ENCODE peak calls at places on chromosomes 7 and 10, in six cellular contexts. One of them, this sample, is unnamed.

GRCh38 chr10:52720018-52720417 is 52.6 kb downstream of the MBL2 start:
- DNase-seq in right cardiac atrium: no peak
- DNase-seq in CD8-positive, alpha-beta memory T cell: no peak
- DNase-seq in naive thymus-derived CD4-positive, alpha-beta T cell: no peak
- DNase-seq in RWPE1: no peak
- DNase-seq in hepatocyte: no peak
- DNase-seq in this sample: no peak

GRCh38 chr7:50666124-50666496 is 100.9 kb upstream of the DDC start:
- DNase-seq in right cardiac atrium: no peak
- DNase-seq in CD8-positive, alpha-beta memory T cell: no peak
- DNase-seq in naive thymus-derived CD4-positive, alpha-beta T cell: no peak
- DNase-seq in RWPE1: no peak
- DNase-seq in hepatocyte: no peak
- DNase-seq in this sample: no peak

GRCh38 chr7:124937076-124937475 is 7.5 kb upstream of the POT1 start:
- DNase-seq in right cardiac atrium: no peak
- DNase-seq in CD8-positive, alpha-beta memory T cell: no peak
- DNase-seq in naive thymus-derived CD4-positive, alpha-beta T cell: no peak
- DNase-seq in RWPE1: no peak
- DNase-seq in hepatocyte: no peak
- DNase-seq in this sample: no peak

GRCh38 chr7:111400088-111400487 is 162.2 kb downstream of the IMMP2L start:
- DNase-seq in right cardiac atrium: no peak
- DNase-seq in CD8-positive, alpha-beta memory T cell: no peak
- DNase-seq in naive thymus-derived CD4-positive, alpha-beta T cell: no peak
- DNase-seq in RWPE1: no peak
- DNase-seq in hepatocyte: no peak
- DNase-seq in this sample: no peak

GRCh38 chr10:60267802-60268201 is 121.9 kb downstream of the ANK3 start:
- DNase-seq in right cardiac atrium: no peak
- DNase-seq in CD8-positive, alpha-beta memory T cell: no peak
- DNase-seq in naive thymus-derived CD4-positive, alpha-beta T cell: no peak
- DNase-seq in RWPE1: no peak
- DNase-seq in hepatocyte: no peak
- DNase-seq in this sample: no peak

GRCh38 chr7:17304926-17305325 is 6.5 kb downstream of the AHR start:
- DNase-seq in right cardiac atrium: no peak
- DNase-seq in CD8-positive, alpha-beta memory T cell: no peak
- DNase-seq in naive thymus-derived CD4-positive, alpha-beta T cell: no peak
- DNase-seq in RWPE1: peak
- DNase-seq in hepatocyte: peak
- DNase-seq in this sample: no peak

GRCh38 chr10:8378198-8378983 is 323.9 kb downstream of the GATA3 start:
- DNase-seq in right cardiac atrium: no peak
- DNase-seq in CD8-positive, alpha-beta memory T cell: no peak
- DNase-seq in naive thymus-derived CD4-positive, alpha-beta T cell: no peak
- DNase-seq in RWPE1: no peak
- DNase-seq in hepatocyte: no peak
- DNase-seq in this sample: no peak

GRCh38 chr10:75117996-75118395 is 6.5 kb downstream of the SAMD8 start:
- DNase-seq in right cardiac atrium: no peak
- DNase-seq in CD8-positive, alpha-beta memory T cell: no peak
- DNase-seq in naive thymus-derived CD4-positive, alpha-beta T cell: no peak
- DNase-seq in RWPE1: no peak
- DNase-seq in hepatocyte: no peak
- DNase-seq in this sample: no peak

GRCh38 chr10:22682237-22683192 is 31.9 kb downstream of the PIP4K2A start:
- DNase-seq in right cardiac atrium: no peak
- DNase-seq in CD8-positive, alpha-beta memory T cell: peak
- DNase-seq in naive thymus-derived CD4-positive, alpha-beta T cell: peak
- DNase-seq in RWPE1: peak
- DNase-seq in hepatocyte: no peak
- DNase-seq in this sample: no peak

GRCh38 chr7:76512941-76513816 is 2.8 kb downstream of the UPK3B start:
- DNase-seq in right cardiac atrium: no peak
- DNase-seq in CD8-positive, alpha-beta memory T cell: no peak
- DNase-seq in naive thymus-derived CD4-positive, alpha-beta T cell: no peak
- DNase-seq in RWPE1: no peak
- DNase-seq in hepatocyte: peak
- DNase-seq in this sample: no peak

GRCh38 chr7:917255-918117 is 37.0 kb downstream of the ADAP1 start:
- DNase-seq in right cardiac atrium: peak
- DNase-seq in CD8-positive, alpha-beta memory T cell: peak
- DNase-seq in naive thymus-derived CD4-positive, alpha-beta T cell: no peak
- DNase-seq in RWPE1: no peak
- DNase-seq in hepatocyte: no peak
- DNase-seq in this sample: no peak

GRCh38 chr10:83692196-83692595 is 447.1 kb upstream of the GHITM start:
- DNase-seq in right cardiac atrium: no peak
- DNase-seq in CD8-positive, alpha-beta memory T cell: no peak
- DNase-seq in naive thymus-derived CD4-positive, alpha-beta T cell: no peak
- DNase-seq in RWPE1: no peak
- DNase-seq in hepatocyte: no peak
- DNase-seq in this sample: no peak

GRCh38 chr10:31171402-31172120 is 139.9 kb upstream of the ZNF438 start:
- DNase-seq in right cardiac atrium: no peak
- DNase-seq in CD8-positive, alpha-beta memory T cell: no peak
- DNase-seq in naive thymus-derived CD4-positive, alpha-beta T cell: no peak
- DNase-seq in RWPE1: no peak
- DNase-seq in hepatocyte: no peak
- DNase-seq in this sample: no peak

GRCh38 chr7:148543-148931 is 43.8 kb upstream of the FAM20C start:
- DNase-seq in right cardiac atrium: no peak
- DNase-seq in CD8-positive, alpha-beta memory T cell: no peak
- DNase-seq in naive thymus-derived CD4-positive, alpha-beta T cell: no peak
- DNase-seq in RWPE1: no peak
- DNase-seq in hepatocyte: no peak
- DNase-seq in this sample: no peak

GRCh38 chr10:97321032-97321806 is 2.1 kb downstream of the FRAT1 start:
- DNase-seq in right cardiac atrium: peak
- DNase-seq in CD8-positive, alpha-beta memory T cell: no peak
- DNase-seq in naive thymus-derived CD4-positive, alpha-beta T cell: no peak
- DNase-seq in RWPE1: no peak
- DNase-seq in hepatocyte: peak
- DNase-seq in this sample: peak
- H3K27ac ChIP-seq in right cardiac atrium: no peak
- H3K27ac ChIP-seq in CD8-positive, alpha-beta memory T cell: peak
- H3K27ac ChIP-seq in naive thymus-derived CD4-positive, alpha-beta T cell: peak
- H3K27ac ChIP-seq in RWPE1: no peak
- H3K27ac ChIP-seq in hepatocyte: no peak
- H3K27ac ChIP-seq in this sample: peak

GRCh38 chr7:40301486-40302065 is 166.8 kb downstream of the SUGCT start:
- DNase-seq in right cardiac atrium: no peak
- DNase-seq in CD8-positive, alpha-beta memory T cell: no peak
- DNase-seq in naive thymus-derived CD4-positive, alpha-beta T cell: no peak
- DNase-seq in RWPE1: no peak
- DNase-seq in hepatocyte: no peak
- DNase-seq in this sample: no peak

GRCh38 chr7:40298421-40298820 is 163.6 kb downstream of the SUGCT start:
- DNase-seq in right cardiac atrium: no peak
- DNase-seq in CD8-positive, alpha-beta memory T cell: no peak
- DNase-seq in naive thymus-derived CD4-positive, alpha-beta T cell: no peak
- DNase-seq in RWPE1: no peak
- DNase-seq in hepatocyte: no peak
- DNase-seq in this sample: no peak

GRCh38 chr7:40297741-40298311 is 163.0 kb downstream of the SUGCT start:
- DNase-seq in right cardiac atrium: no peak
- DNase-seq in CD8-positive, alpha-beta memory T cell: no peak
- DNase-seq in naive thymus-derived CD4-positive, alpha-beta T cell: no peak
- DNase-seq in RWPE1: no peak
- DNase-seq in hepatocyte: no peak
- DNase-seq in this sample: no peak

GRCh38 chr7:40299097-40299496 is 164.3 kb downstream of the SUGCT start:
- DNase-seq in right cardiac atrium: no peak
- DNase-seq in CD8-positive, alpha-beta memory T cell: no peak
- DNase-seq in naive thymus-derived CD4-positive, alpha-beta T cell: no peak
- DNase-seq in RWPE1: peak
- DNase-seq in hepatocyte: peak
- DNase-seq in this sample: no peak

DNA sequence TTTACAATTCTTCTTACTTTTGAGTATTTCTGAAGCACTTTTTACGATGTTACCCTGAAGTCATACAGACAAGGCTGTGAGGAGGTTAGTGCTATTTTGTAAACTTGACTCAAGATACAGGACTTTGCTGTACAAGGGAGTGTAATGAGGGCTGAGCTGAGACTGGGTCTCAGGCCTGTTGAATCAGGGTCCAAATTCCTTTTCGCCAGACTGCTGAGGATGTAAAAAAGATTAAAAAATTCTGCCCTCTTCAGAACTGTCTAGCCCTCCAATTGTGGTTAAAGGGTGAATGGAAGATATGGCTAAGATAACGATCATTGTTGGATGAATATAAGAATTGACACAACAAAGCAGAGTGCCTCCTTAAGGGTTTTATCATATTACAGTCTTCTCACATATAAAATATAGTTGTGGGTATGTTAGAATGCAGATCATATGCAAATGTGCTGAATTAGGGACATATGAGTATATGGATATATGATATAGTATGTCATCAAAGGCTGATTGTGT is 165.4 kb downstream of the SUGCT start:
- DNase-seq in right cardiac atrium: no peak
- DNase-seq in CD8-positive, alpha-beta memory T cell: no peak
- DNase-seq in naive thymus-derived CD4-positive, alpha-beta T cell: no peak
- DNase-seq in RWPE1: no peak
- DNase-seq in hepatocyte: no peak
- DNase-seq in this sample: no peak
- H3K27ac ChIP-seq in right cardiac atrium: no peak
- H3K27ac ChIP-seq in CD8-positive, alpha-beta memory T cell: no peak
- H3K27ac ChIP-seq in naive thymus-derived CD4-positive, alpha-beta T cell: no peak
- H3K27ac ChIP-seq in RWPE1: no peak
- H3K27ac ChIP-seq in hepatocyte: no peak
- H3K27ac ChIP-seq in this sample: no peak

DNA sequence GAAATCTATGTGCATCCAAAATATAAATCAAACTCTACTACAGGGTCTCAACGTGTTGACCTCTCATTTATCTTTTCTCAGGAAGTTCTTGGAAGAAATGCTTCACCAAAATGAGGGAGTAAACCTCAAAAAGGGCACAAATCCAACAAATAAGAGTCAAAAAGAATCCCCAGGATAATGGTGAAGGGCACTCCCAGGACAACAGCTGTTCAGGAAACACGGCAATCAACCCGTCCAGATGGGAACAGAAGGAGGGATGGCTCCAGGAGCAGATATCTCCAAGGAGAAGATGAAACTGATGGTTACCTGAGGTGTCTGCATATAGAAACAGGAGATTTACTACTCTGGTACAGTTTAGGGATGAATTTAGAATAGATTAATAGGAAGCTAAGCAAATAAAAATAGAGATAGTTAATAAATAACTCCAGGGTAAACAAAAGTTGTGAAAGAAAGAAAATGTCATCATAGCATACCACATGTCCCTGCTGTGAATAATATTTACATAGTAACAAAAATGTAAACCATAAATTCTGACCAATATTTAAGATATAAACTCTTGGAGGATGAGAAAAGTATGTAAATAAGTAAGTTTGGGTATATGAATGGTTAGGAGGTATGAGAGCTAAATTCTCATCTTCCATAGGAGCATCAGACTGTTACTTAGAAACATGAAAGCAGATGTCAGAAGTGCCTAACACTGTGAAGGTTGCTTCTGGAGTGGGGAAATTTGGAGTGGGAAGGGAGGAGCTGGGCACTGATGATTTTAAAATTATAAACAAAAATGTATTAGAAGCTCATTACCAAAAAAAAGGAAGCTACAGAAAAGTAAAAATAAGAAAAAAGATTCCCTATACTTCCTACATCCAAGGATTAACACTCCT is 237.5 kb upstream of the HPS1 start:
- DNase-seq in right cardiac atrium: no peak
- DNase-seq in CD8-positive, alpha-beta memory T cell: no peak
- DNase-seq in naive thymus-derived CD4-positive, alpha-beta T cell: no peak
- DNase-seq in RWPE1: no peak
- DNase-seq in hepatocyte: no peak
- DNase-seq in this sample: no peak
- H3K27ac ChIP-seq in right cardiac atrium: no peak
- H3K27ac ChIP-seq in CD8-positive, alpha-beta memory T cell: no peak
- H3K27ac ChIP-seq in naive thymus-derived CD4-positive, alpha-beta T cell: no peak
- H3K27ac ChIP-seq in RWPE1: no peak
- H3K27ac ChIP-seq in hepatocyte: no peak
- H3K27ac ChIP-seq in this sample: no peak

GRCh38 chr10:103653581-103654020 is 160.1 kb downstream of the NEURL1 start:
- DNase-seq in right cardiac atrium: peak
- DNase-seq in CD8-positive, alpha-beta memory T cell: no peak
- DNase-seq in naive thymus-derived CD4-positive, alpha-beta T cell: no peak
- DNase-seq in RWPE1: peak
- DNase-seq in hepatocyte: no peak
- DNase-seq in this sample: no peak
- H3K27ac ChIP-seq in right cardiac atrium: no peak
- H3K27ac ChIP-seq in CD8-positive, alpha-beta memory T cell: no peak
- H3K27ac ChIP-seq in naive thymus-derived CD4-positive, alpha-beta T cell: no peak
- H3K27ac ChIP-seq in RWPE1: peak
- H3K27ac ChIP-seq in hepatocyte: no peak
- H3K27ac ChIP-seq in this sample: no peak

GRCh38 chr10:124658591-124659240 is 85.5 kb downstream of the FAM53B start:
- DNase-seq in right cardiac atrium: peak
- DNase-seq in CD8-positive, alpha-beta memory T cell: no peak
- DNase-seq in naive thymus-derived CD4-positive, alpha-beta T cell: no peak
- DNase-seq in RWPE1: no peak
- DNase-seq in hepatocyte: no peak
- DNase-seq in this sample: no peak

GRCh38 chr10:124659380-124659779 is 84.8 kb downstream of the FAM53B start:
- DNase-seq in right cardiac atrium: peak
- DNase-seq in CD8-positive, alpha-beta memory T cell: no peak
- DNase-seq in naive thymus-derived CD4-positive, alpha-beta T cell: no peak
- DNase-seq in RWPE1: no peak
- DNase-seq in hepatocyte: no peak
- DNase-seq in this sample: no peak

GRCh38 chr10:124656113-124656490 is 88.1 kb downstream of the FAM53B start:
- DNase-seq in right cardiac atrium: peak
- DNase-seq in CD8-positive, alpha-beta memory T cell: no peak
- DNase-seq in naive thymus-derived CD4-positive, alpha-beta T cell: no peak
- DNase-seq in RWPE1: no peak
- DNase-seq in hepatocyte: no peak
- DNase-seq in this sample: no peak

GRCh38 chr10:124655191-124656112 is 88.7 kb downstream of the FAM53B start:
- DNase-seq in right cardiac atrium: peak
- DNase-seq in CD8-positive, alpha-beta memory T cell: no peak
- DNase-seq in naive thymus-derived CD4-positive, alpha-beta T cell: no peak
- DNase-seq in RWPE1: no peak
- DNase-seq in hepatocyte: no peak
- DNase-seq in this sample: no peak

DNA sequence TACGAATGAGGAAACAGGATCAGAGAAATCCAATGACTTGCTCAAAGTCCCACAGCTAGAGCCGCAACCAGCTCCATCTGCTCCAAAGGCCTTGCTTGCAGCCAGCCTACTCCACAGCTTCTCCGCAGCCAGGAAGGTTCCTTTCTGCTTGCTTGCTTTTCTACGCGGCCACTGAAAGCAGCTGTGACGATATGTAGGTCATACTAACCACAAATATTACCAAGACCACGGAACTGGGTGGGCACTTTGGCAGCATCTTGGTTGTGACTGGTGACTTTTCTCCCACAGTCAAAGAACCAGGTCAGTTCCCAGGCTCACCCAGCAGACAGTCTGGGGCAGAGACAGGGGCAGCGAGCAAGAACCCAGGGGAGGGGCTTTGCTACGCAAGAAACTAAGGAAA is 86.4 kb downstream of the FAM53B start:
- DNase-seq in right cardiac atrium: peak
- DNase-seq in CD8-positive, alpha-beta memory T cell: peak
- DNase-seq in naive thymus-derived CD4-positive, alpha-beta T cell: no peak
- DNase-seq in RWPE1: no peak
- DNase-seq in hepatocyte: no peak
- DNase-seq in this sample: no peak
- H3K27ac ChIP-seq in right cardiac atrium: no peak
- H3K27ac ChIP-seq in CD8-positive, alpha-beta memory T cell: peak
- H3K27ac ChIP-seq in naive thymus-derived CD4-positive, alpha-beta T cell: no peak
- H3K27ac ChIP-seq in RWPE1: peak
- H3K27ac ChIP-seq in hepatocyte: no peak
- H3K27ac ChIP-seq in this sample: peak

This sample was measured in caudate nucleus.